ENCODE peak calls at places on chromosome 22, in four cellular contexts. L is uterus, N is PC-3, A is astrocyte. F is an unnamed sample.

GRCh38 chr22:24989541-24989951 is 37.0 kb downstream of the KIAA1671 start:
- DNase-seq in L (no peak), N (no peak), A (peak), F (peak)

GRCh38 chr22:20659920-20660319 is 114.0 kb upstream of the SERPIND1 start:
- DNase-seq in L (no peak), N (no peak), A (no peak), F (no peak)

GRCh38 chr22:22380098-22381030 is 128.2 kb downstream of the ZNF280B start:
- DNase-seq in L (no peak), N (peak), A (no peak), F (no peak)

GRCh38 chr22:43176090-43176489 is 10.8 kb downstream of the TTLL12 start:
- DNase-seq in L (no peak), N (no peak), A (no peak), F (no peak)

GRCh38 chr22:42269407-42270177 is 861 bp downstream of the TCF20 start:
- DNase-seq in L (peak), N (peak), A (peak), F (no peak)

GRCh38 chr22:24728790-24729637 is 45.5 kb downstream of the PIWIL3 start:
- DNase-seq in L (no peak), N (no peak), A (peak), F (peak)

GRCh38 chr22:43980996-43981395 is 25.8 kb downstream of the SAMM50 start:
- DNase-seq in L (no peak), N (no peak), A (no peak), F (no peak)

GRCh38 chr22:24716602-24717001 is 57.9 kb downstream of the PIWIL3 start:
- DNase-seq in L (no peak), N (no peak), A (no peak), F (no peak)

GRCh38 chr22:49203091-49203862 is 624.4 kb downstream of the BRD1 start:
- DNase-seq in L (peak), N (no peak), A (no peak), F (no peak)

GRCh38 chr22:45218974-45219373 is 21.7 kb downstream of the KIAA0930 start:
- DNase-seq in L (no peak), N (no peak), A (no peak), F (no peak)

GRCh38 chr22:24516301-24516737 is 21.2 kb downstream of the UPB1 start:
- DNase-seq in L (no peak), N (peak), A (peak), F (peak)

GRCh38 chr22:25318081-25318823 is 98.8 kb downstream of the CRYBB2 start:
- DNase-seq in L (no peak), N (no peak), A (no peak), F (no peak)

GRCh38 chr22:40322818-40323447 is 23.4 kb upstream of the ADSL start:
- DNase-seq in L (no peak), N (no peak), A (no peak), F (no peak)

GRCh38 chr22:30695871-30696655 is 1.4 kb downstream of the OSBP2 start:
- DNase-seq in L (no peak), N (no peak), A (no peak), F (no peak)

GRCh38 chr22:22070371-22070824 is 87.8 kb upstream of the TOP3B start:
- DNase-seq in L (no peak), N (peak), A (no peak), F (no peak)

GRCh38 chr22:24087071-24087795 is 76.1 kb downstream of the CABIN1 start:
- DNase-seq in L (no peak), N (no peak), A (no peak), F (no peak)

GRCh38 chr22:30044369-30044768 is 35.9 kb upstream of the HORMAD2 start:
- DNase-seq in L (no peak), N (peak), A (peak), F (peak)

GRCh38 chr22:44890416-44891292 is 119.2 kb downstream of the PHF21B start:
- DNase-seq in L (no peak), N (no peak), A (no peak), F (no peak)

GRCh38 chr22:21915624-21916308 is 36.9 kb downstream of the PPM1F start:
- DNase-seq in L (no peak), N (no peak), A (no peak), F (no peak)

GRCh38 chr22:45212992-45213751 is 27.5 kb downstream of the KIAA0930 start:
- DNase-seq in L (peak), N (no peak), A (peak), F (peak)

DNA sequence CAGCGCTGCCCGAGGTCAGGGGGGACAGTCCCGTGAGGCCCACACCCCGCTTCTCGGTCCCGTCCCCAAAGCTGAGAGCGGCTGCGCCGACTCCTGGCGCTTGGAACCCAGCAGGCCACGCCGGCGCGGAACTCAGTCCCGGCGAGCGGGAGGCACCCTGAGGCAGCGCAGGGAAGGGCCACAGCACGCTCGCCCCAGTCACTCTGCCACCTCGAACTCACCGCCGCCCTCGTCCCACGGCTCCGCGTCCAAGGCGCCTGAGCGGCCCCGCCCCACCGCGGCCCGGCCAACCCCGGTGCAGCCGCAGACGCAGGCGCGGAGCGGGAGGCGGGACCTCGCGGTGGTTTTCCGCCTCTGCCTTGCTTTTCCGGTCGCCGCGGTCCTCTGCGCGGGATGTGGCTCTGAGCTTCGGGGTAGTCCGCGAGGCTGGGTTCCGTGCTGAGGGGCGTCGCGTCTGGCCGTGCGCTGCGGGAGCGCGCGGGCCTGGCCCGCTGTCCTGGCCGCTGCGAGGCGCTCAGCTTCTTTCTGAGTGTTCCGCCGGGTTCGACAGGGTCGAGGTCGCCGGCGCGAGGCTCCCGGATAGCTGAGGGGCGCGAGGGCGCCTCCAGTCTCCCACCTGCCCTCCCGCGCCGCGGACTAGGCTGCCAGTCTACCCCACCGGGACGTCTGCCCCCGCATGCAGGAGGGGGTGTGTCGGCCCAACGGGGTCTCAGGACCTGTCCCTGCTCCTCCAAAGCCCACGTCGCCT is at the start of gene CDPF1:
- DNase-seq in L (peak), N (peak), A (peak), F (peak)
- TF ChIP-seq CTCF in L (peak), N (no peak), A (no peak), F (no peak)

GRCh38 chr22:18968011-18968749 is 32.1 kb upstream of the PRODH start:
- DNase-seq in L (no peak), N (peak), A (no peak), F (peak)

GRCh38 chr22:18970180-18970947 is 34.3 kb upstream of the PRODH start:
- DNase-seq in L (no peak), N (no peak), A (no peak), F (no peak)

GRCh38 chr22:18973264-18974031 is 37.4 kb upstream of the PRODH start:
- DNase-seq in L (no peak), N (no peak), A (no peak), F (no peak)

GRCh38 chr22:18971321-18971751 is 35.2 kb upstream of the PRODH start:
- DNase-seq in L (no peak), N (no peak), A (no peak), F (no peak)

GRCh38 chr22:18970948-18971315 is 34.8 kb upstream of the PRODH start:
- DNase-seq in L (no peak), N (no peak), A (no peak), F (no peak)
- H3K4me3 ChIP-seq in L (no peak), N (peak), A (no peak), F (no peak)

DNA sequence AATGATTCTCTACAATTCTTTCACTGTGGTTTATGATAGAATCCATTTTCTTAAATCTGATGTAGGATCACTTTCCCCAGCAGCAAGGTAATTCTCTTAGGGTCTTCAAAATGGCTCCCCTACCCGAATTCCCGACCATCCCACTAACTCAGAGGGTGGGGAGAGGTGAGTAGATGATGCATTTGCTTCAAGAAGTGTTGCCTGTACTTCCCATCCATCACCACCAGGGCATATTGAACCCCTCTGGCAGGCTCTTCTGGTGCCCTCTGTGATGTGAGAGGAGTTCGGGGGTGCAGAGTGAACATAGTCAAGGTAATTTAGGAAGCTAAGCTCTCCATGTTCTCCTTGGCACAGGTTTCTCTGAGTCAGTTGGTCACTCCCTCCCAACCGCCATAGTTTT is 52.3 kb downstream of the ZNRF3 start:
- DNase-seq in L (no peak), N (no peak), A (no peak), F (no peak)
- TF ChIP-seq CTCF in L (no peak), N (peak), A (peak), F (peak)

DNA sequence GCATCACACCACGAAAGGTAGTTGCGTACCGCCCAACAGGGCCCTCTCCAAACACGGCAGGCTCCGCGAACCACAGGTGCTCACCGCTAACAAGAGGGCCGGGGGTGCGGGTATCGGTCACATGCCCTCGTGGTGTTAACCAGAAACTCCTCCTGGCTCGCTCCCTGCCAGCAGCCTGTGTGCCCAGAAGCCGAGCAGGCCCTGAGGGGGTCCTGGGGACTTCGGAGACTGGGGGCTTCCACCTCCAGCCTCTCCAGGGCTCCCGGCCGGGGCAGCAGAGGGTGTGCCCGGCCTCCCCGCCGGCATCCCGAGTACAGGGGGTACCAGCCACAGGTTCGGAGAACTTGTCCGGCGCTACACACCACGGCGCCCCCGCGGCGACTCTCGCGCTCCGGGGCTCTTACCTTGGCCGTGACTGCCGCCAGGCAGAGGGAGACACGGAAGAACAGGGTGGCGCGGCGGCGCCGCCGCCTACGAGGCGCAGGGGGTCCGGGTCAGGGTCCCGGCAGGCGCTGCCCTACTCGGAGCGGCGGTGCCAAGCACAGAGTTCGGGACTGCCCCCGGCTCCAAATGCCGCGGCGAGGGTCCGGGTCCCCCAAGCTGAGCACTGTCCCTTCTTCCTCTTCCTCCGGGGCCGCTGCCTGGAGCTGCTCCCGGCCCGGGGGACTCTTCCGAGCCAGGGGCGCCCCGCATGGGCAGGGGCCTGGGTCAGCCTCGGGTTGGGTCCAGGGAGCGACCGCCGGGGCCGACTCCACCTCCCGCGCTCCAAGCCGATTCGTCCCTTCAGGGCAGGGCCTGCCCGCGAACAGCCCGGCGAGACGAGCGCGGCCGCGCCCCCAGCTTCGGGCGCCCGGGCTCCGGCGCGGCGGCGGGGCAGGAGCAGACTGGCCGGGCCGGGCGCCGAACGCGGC is at the start of gene LARGE1:
- DNase-seq in L (peak), N (no peak), A (no peak), F (peak)
- H3K4me3 ChIP-seq in L (peak), N (peak), A (peak), F (peak)

GRCh38 chr22:50266994-50267393 is 3.2 kb downstream of the MAPK11 start:
- DNase-seq in L (no peak), N (no peak), A (no peak), F (no peak)

GRCh38 chr22:50268655-50269113 is 1.5 kb downstream of the MAPK11 start:
- DNase-seq in L (no peak), N (no peak), A (no peak), F (no peak)

GRCh38 chr22:50269573-50270301 is 443 bp downstream of the MAPK11 start:
- DNase-seq in L (peak), N (peak), A (peak), F (peak)

GRCh38 chr22:50270302-50271010 is at the start of gene MAPK11:
- DNase-seq in L (peak), N (peak), A (peak), F (peak)

GRCh38 chr22:50267591-50268390 is 2.4 kb downstream of the MAPK11 start:
- DNase-seq in L (peak), N (no peak), A (no peak), F (peak)
- TF ChIP-seq CTCF in L (peak), N (no peak), A (no peak), F (peak)

GRCh38 chr22:38259370-38259769 is 13.4 kb downstream of the TMEM184B start:
- DNase-seq in L (no peak), N (no peak), A (no peak), F (no peak)

GRCh38 chr22:38258895-38259294 is 13.9 kb downstream of the TMEM184B start:
- DNase-seq in L (peak), N (no peak), A (no peak), F (peak)

GRCh38 chr22:38257650-38258246 is 15.1 kb downstream of the TMEM184B start:
- DNase-seq in L (peak), N (peak), A (no peak), F (no peak)

GRCh38 chr22:38255697-38256096 is 17.1 kb downstream of the TMEM184B start:
- DNase-seq in L (no peak), N (no peak), A (no peak), F (no peak)

DNA sequence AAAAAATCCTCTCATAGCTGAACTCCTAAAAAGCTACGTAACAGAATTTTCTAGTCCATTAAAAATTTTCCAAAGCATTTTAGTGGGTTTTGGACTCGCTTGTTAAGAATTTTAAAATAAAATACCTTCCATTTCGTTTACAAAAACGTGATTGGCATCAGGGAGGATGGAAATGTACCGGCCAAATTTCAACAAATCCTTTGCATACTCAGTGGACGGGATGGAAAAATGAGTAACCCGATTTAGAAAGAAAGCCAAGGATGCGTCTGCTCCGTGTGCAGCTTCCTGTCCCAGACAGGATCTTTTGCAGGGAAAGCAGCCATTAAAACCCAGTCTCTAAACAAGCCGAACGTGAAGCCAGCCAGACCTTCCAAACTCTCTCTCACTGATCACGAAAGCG is 15.6 kb downstream of the TMEM184B start:
- DNase-seq in L (peak), N (peak), A (peak), F (peak)
- H3K4me3 ChIP-seq in L (peak), N (peak), A (peak), F (peak)